ENCODE peak calls at places on chromosomes 5 and 9, in five cellular contexts. One of them, this sample, is unnamed.

GRCh38 chr9:136808075-136808780 is 480 bp downstream of the RABL6 start:
- DNase-seq in cardiac muscle cell: peak
- DNase-seq in GM12865: peak
- DNase-seq in AG04450: no peak
- DNase-seq in lower leg skin: no peak
- DNase-seq in this sample: no peak

GRCh38 chr5:81787843-81788242 is 36.9 kb upstream of the SSBP2 start:
- DNase-seq in cardiac muscle cell: peak
- DNase-seq in GM12865: no peak
- DNase-seq in AG04450: peak
- DNase-seq in lower leg skin: peak
- DNase-seq in this sample: peak

GRCh38 chr5:15117691-15118090 is 246.1 kb upstream of the ANKH start:
- DNase-seq in cardiac muscle cell: no peak
- DNase-seq in GM12865: no peak
- DNase-seq in AG04450: no peak
- DNase-seq in lower leg skin: no peak
- DNase-seq in this sample: no peak

GRCh38 chr5:38757451-38758245 is 88.2 kb upstream of the OSMR start:
- DNase-seq in cardiac muscle cell: no peak
- DNase-seq in GM12865: no peak
- DNase-seq in AG04450: no peak
- DNase-seq in lower leg skin: no peak
- DNase-seq in this sample: no peak

GRCh38 chr9:87959916-87960581 is 14.3 kb downstream of the CDK20 start:
- DNase-seq in cardiac muscle cell: no peak
- DNase-seq in GM12865: no peak
- DNase-seq in AG04450: peak
- DNase-seq in lower leg skin: no peak
- DNase-seq in this sample: no peak

GRCh38 chr9:113612216-113612747 is 148.8 kb downstream of the RGS3 start:
- DNase-seq in cardiac muscle cell: no peak
- DNase-seq in GM12865: no peak
- DNase-seq in AG04450: no peak
- DNase-seq in lower leg skin: no peak
- DNase-seq in this sample: no peak

GRCh38 chr5:166369817-166370216 is 1921.6 kb upstream of the WWC1 start:
- DNase-seq in cardiac muscle cell: no peak
- DNase-seq in GM12865: no peak
- DNase-seq in AG04450: no peak
- DNase-seq in lower leg skin: no peak
- DNase-seq in this sample: no peak

GRCh38 chr9:77456829-77457437 is 191.2 kb downstream of the GNA14 start:
- DNase-seq in cardiac muscle cell: peak
- DNase-seq in GM12865: peak
- DNase-seq in AG04450: peak
- DNase-seq in lower leg skin: peak
- DNase-seq in this sample: peak

GRCh38 chr9:37336150-37336549 is 86.3 kb upstream of the GRHPR start:
- DNase-seq in cardiac muscle cell: no peak
- DNase-seq in GM12865: no peak
- DNase-seq in AG04450: no peak
- DNase-seq in lower leg skin: no peak
- DNase-seq in this sample: no peak

DNA sequence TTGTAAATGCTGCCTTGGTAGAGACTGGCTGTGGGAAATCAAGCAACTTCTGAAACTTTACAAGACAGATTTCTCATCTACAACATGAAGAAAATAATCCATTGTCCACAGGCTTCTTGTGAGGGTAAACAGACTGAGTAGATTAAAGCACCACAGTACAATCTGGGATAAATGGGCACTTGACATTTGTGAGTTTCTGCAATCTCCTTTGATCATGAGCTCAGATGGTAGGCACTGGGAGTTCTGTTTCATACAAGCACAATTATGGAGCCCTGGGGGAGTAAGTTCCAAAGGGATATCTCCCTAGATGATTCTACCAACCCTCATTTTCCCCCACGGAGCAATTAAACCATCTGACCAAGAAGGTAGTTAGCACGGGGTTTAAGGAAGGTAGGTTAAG is 479.4 kb upstream of the TNC start:
- DNase-seq in cardiac muscle cell: no peak
- DNase-seq in GM12865: no peak
- DNase-seq in AG04450: no peak
- DNase-seq in lower leg skin: no peak
- DNase-seq in this sample: no peak
- H3K4me3 ChIP-seq in cardiac muscle cell: no peak
- H3K4me3 ChIP-seq in GM12865: no peak
- H3K4me3 ChIP-seq in AG04450: peak
- H3K4me3 ChIP-seq in lower leg skin: no peak
- H3K4me3 ChIP-seq in this sample: no peak

GRCh38 chr5:174312270-174312617 is 266.7 kb downstream of the NSG2 start:
- DNase-seq in cardiac muscle cell: no peak
- DNase-seq in GM12865: no peak
- DNase-seq in AG04450: no peak
- DNase-seq in lower leg skin: peak
- DNase-seq in this sample: no peak
- H3K4me3 ChIP-seq in cardiac muscle cell: no peak
- H3K4me3 ChIP-seq in GM12865: no peak
- H3K4me3 ChIP-seq in AG04450: no peak
- H3K4me3 ChIP-seq in lower leg skin: no peak
- H3K4me3 ChIP-seq in this sample: peak

GRCh38 chr5:58455066-58455465 is 4.8 kb downstream of the PLK2 start:
- DNase-seq in cardiac muscle cell: peak
- DNase-seq in GM12865: no peak
- DNase-seq in AG04450: no peak
- DNase-seq in lower leg skin: no peak
- DNase-seq in this sample: peak

GRCh38 chr5:58457040-58457439 is 2.8 kb downstream of the PLK2 start:
- DNase-seq in cardiac muscle cell: no peak
- DNase-seq in GM12865: no peak
- DNase-seq in AG04450: no peak
- DNase-seq in lower leg skin: no peak
- DNase-seq in this sample: no peak

GRCh38 chr5:58456486-58456885 is 3.4 kb downstream of the PLK2 start:
- DNase-seq in cardiac muscle cell: no peak
- DNase-seq in GM12865: no peak
- DNase-seq in AG04450: no peak
- DNase-seq in lower leg skin: no peak
- DNase-seq in this sample: no peak

GRCh38 chr5:58455495-58455894 is 4.4 kb downstream of the PLK2 start:
- DNase-seq in cardiac muscle cell: no peak
- DNase-seq in GM12865: no peak
- DNase-seq in AG04450: no peak
- DNase-seq in lower leg skin: no peak
- DNase-seq in this sample: no peak

DNA sequence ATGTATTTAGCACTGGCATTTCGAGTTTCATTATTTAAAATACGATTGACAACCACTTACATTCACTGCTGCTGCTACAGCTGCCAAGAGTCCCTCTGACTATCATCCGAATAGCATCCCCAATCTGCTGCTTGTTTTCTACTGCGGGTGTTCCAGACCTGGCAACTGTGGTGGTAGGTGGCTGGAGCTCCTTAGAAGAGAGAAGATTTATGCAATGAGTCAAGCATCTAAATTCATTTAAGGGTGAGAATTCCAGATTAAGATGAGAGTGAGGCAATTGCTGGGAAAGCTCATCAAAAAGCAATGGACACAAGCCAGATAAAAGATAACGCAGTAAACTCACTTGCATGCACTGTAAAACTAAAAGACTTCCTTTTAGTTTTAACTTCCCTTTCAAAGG is 3.9 kb downstream of the PLK2 start:
- DNase-seq in cardiac muscle cell: no peak
- DNase-seq in GM12865: no peak
- DNase-seq in AG04450: no peak
- DNase-seq in lower leg skin: no peak
- DNase-seq in this sample: no peak
- H3K4me3 ChIP-seq in cardiac muscle cell: no peak
- H3K4me3 ChIP-seq in GM12865: no peak
- H3K4me3 ChIP-seq in AG04450: peak
- H3K4me3 ChIP-seq in lower leg skin: no peak
- H3K4me3 ChIP-seq in this sample: peak

DNA sequence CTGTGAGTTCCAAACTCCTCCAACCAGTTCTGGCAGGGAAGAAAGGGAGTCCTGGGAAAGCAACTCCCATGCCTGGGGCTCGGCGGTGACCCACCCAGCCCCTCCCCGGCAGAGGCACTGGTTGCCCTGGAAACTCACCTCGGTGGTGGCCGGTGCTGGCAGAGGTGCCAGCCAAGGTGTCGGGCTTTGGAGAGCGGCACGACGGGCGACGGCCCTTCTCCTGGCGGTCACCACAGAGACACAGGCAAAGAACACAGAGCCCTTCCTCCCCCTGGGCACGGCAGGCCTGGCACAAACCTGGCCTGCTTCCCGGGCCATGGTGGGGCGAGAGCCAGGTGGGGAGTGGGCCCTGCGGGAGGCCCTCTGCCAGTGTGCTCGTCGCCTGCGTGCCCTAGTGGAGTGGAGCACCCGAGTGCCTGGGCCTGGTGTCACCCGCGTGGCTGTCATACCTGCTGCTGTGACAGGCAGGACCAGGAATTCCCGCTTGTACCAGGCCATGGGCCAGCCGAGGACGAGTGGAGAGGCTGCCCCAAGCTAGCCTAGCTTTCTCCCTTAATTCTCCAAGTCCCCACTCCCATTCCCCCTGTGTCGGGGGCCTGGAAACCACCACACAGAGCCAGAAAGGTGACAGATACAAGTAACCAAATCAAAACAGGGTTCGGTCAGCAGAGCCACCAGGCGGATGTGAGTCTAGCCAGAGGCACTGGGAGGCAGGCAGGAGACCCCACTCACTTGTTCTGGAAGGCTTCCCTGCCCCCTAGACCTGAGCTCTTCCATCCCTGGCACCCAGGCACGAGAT is 8.2 kb upstream of the RALGDS start:
- DNase-seq in cardiac muscle cell: no peak
- DNase-seq in GM12865: no peak
- DNase-seq in AG04450: no peak
- DNase-seq in lower leg skin: no peak
- DNase-seq in this sample: no peak
- H3K4me3 ChIP-seq in cardiac muscle cell: no peak
- H3K4me3 ChIP-seq in GM12865: no peak
- H3K4me3 ChIP-seq in AG04450: no peak
- H3K4me3 ChIP-seq in lower leg skin: no peak
- H3K4me3 ChIP-seq in this sample: no peak

DNA sequence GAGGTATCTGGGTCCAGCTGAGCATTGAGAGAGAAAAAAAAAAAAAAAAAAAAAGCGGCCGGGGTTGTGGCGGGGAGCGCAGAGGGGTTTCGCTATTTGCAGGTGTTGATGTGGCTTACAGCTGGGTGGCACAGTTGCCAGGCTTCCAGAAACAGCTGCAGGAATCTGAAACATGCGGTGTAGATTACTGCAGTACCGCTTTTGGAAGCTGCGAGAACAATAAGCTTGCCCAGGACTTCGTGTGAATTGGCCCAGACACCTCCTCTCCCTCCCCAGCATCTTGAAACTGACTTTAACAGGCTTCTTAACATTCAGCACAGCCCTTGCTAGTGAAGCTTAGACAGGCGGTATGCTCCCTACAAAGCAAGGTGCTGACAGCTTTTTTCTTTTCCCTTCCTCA is 104.0 kb downstream of the ATP10B start:
- DNase-seq in cardiac muscle cell: peak
- DNase-seq in GM12865: peak
- DNase-seq in AG04450: no peak
- DNase-seq in lower leg skin: no peak
- DNase-seq in this sample: no peak
- H3K4me3 ChIP-seq in cardiac muscle cell: no peak
- H3K4me3 ChIP-seq in GM12865: no peak
- H3K4me3 ChIP-seq in AG04450: no peak
- H3K4me3 ChIP-seq in lower leg skin: no peak
- H3K4me3 ChIP-seq in this sample: no peak

GRCh38 chr9:91306261-91306660 is 55.5 kb downstream of the AUH start:
- DNase-seq in cardiac muscle cell: no peak
- DNase-seq in GM12865: no peak
- DNase-seq in AG04450: no peak
- DNase-seq in lower leg skin: no peak
- DNase-seq in this sample: no peak

GRCh38 chr9:91305596-91305995 is 56.1 kb downstream of the AUH start:
- DNase-seq in cardiac muscle cell: no peak
- DNase-seq in GM12865: no peak
- DNase-seq in AG04450: no peak
- DNase-seq in lower leg skin: no peak
- DNase-seq in this sample: no peak

GRCh38 chr9:91301161-91301560 is 60.6 kb downstream of the AUH start:
- DNase-seq in cardiac muscle cell: no peak
- DNase-seq in GM12865: no peak
- DNase-seq in AG04450: no peak
- DNase-seq in lower leg skin: no peak
- DNase-seq in this sample: no peak

GRCh38 chr9:91302831-91303230 is 58.9 kb downstream of the AUH start:
- DNase-seq in cardiac muscle cell: no peak
- DNase-seq in GM12865: no peak
- DNase-seq in AG04450: peak
- DNase-seq in lower leg skin: no peak
- DNase-seq in this sample: no peak

GRCh38 chr9:91303741-91304140 is 58.0 kb downstream of the AUH start:
- DNase-seq in cardiac muscle cell: no peak
- DNase-seq in GM12865: no peak
- DNase-seq in AG04450: no peak
- DNase-seq in lower leg skin: no peak
- DNase-seq in this sample: no peak
- H3K4me3 ChIP-seq in cardiac muscle cell: no peak
- H3K4me3 ChIP-seq in GM12865: no peak
- H3K4me3 ChIP-seq in AG04450: no peak
- H3K4me3 ChIP-seq in lower leg skin: no peak
- H3K4me3 ChIP-seq in this sample: no peak

This sample was measured in thoracic aorta.